ENCODE peak calls at places on chromosomes 11 and 22, in four cellular contexts. One of them, this sample, is unnamed.

GRCh38 chr22:36871669-36872081 is 10.9 kb downstream of the NCF4 start:
- DNase-seq in Panc1: no peak
- DNase-seq in astrocyte: no peak
- DNase-seq in pancreas: no peak
- DNase-seq in this sample: no peak

GRCh38 chr22:27668828-27669797 is 132.4 kb downstream of the MN1 start:
- DNase-seq in Panc1: no peak
- DNase-seq in pancreas: peak
- DNase-seq in astrocyte: peak
- DNase-seq in this sample: no peak

GRCh38 chr11:119643878-119644225 is 85.1 kb downstream of the NECTIN1 start:
- DNase-seq in Panc1: no peak
- DNase-seq in astrocyte: no peak
- DNase-seq in pancreas: no peak
- DNase-seq in this sample: no peak

GRCh38 chr11:35541621-35542375 is 16.4 kb upstream of the PAMR1 start:
- DNase-seq in astrocyte: peak
- DNase-seq in Panc1: no peak
- DNase-seq in pancreas: no peak
- DNase-seq in this sample: no peak

GRCh38 chr11:64620286-64620962 is 29.4 kb downstream of the SLC22A12 start:
- DNase-seq in astrocyte: no peak
- DNase-seq in Panc1: no peak
- DNase-seq in pancreas: peak
- DNase-seq in this sample: no peak

GRCh38 chr11:126156814-126157213 is 54.6 kb downstream of the RPUSD4 start:
- DNase-seq in pancreas: no peak
- DNase-seq in Panc1: no peak
- DNase-seq in astrocyte: no peak
- DNase-seq in this sample: no peak

GRCh38 chr22:30386960-30387848 is at the start of gene RNF215:
- DNase-seq in pancreas: peak
- DNase-seq in Panc1: no peak
- DNase-seq in astrocyte: peak
- DNase-seq in this sample: peak

GRCh38 chr11:128311742-128312719 is 275.3 kb downstream of the ETS1 start:
- DNase-seq in Panc1: no peak
- DNase-seq in astrocyte: no peak
- DNase-seq in pancreas: no peak
- DNase-seq in this sample: no peak

GRCh38 chr11:56624661-56625110 is 10.0 kb upstream of the OR5M1 start:
- DNase-seq in pancreas: no peak
- DNase-seq in astrocyte: peak
- DNase-seq in Panc1: peak
- DNase-seq in this sample: no peak

GRCh38 chr11:83157755-83158473 is 983 bp downstream of the PCF11 start:
- DNase-seq in astrocyte: peak
- DNase-seq in Panc1: peak
- DNase-seq in pancreas: peak
- DNase-seq in this sample: peak

GRCh38 chr22:30235687-30236170 is 10.8 kb downstream of the LIF start:
- DNase-seq in Panc1: no peak
- DNase-seq in pancreas: peak
- DNase-seq in astrocyte: peak
- DNase-seq in this sample: no peak

GRCh38 chr11:76788661-76789442 is 5.7 kb downstream of the TSKU start:
- DNase-seq in Panc1: no peak
- DNase-seq in pancreas: peak
- DNase-seq in astrocyte: no peak
- DNase-seq in this sample: peak

GRCh38 chr11:31956310-31956709 is 134.6 kb upstream of the RCN1 start:
- DNase-seq in astrocyte: peak
- DNase-seq in pancreas: no peak
- DNase-seq in Panc1: no peak
- DNase-seq in this sample: no peak

GRCh38 chr11:71474771-71475483 is 21.9 kb downstream of the NADSYN1 start:
- DNase-seq in pancreas: no peak
- DNase-seq in astrocyte: no peak
- DNase-seq in Panc1: no peak
- DNase-seq in this sample: no peak

GRCh38 chr11:29780756-29781155 is 236.1 kb downstream of the KCNA4 start:
- DNase-seq in pancreas: no peak
- DNase-seq in Panc1: no peak
- DNase-seq in astrocyte: no peak
- DNase-seq in this sample: no peak

GRCh38 chr11:11992257-11992690 is 16.2 kb downstream of the DKK3 start:
- DNase-seq in Panc1: no peak
- DNase-seq in pancreas: no peak
- DNase-seq in astrocyte: peak
- DNase-seq in this sample: peak

GRCh38 chr11:118398797-118399564 is 2.4 kb upstream of the ATP5MG start:
- DNase-seq in Panc1: no peak
- DNase-seq in pancreas: no peak
- DNase-seq in astrocyte: no peak
- DNase-seq in this sample: no peak

GRCh38 chr11:65646921-65647701 is 9.2 kb downstream of the SIPA1 start:
- DNase-seq in astrocyte: no peak
- DNase-seq in Panc1: no peak
- DNase-seq in pancreas: peak
- DNase-seq in this sample: peak

GRCh38 chr22:48919187-48919590 is 908.5 kb downstream of the BRD1 start:
- DNase-seq in astrocyte: no peak
- DNase-seq in pancreas: no peak
- DNase-seq in Panc1: no peak
- DNase-seq in this sample: peak

GRCh38 chr11:74534216-74534615 is 40.7 kb upstream of the LIPT2 start:
- DNase-seq in astrocyte: no peak
- DNase-seq in Panc1: no peak
- DNase-seq in pancreas: no peak
- DNase-seq in this sample: no peak

GRCh38 chr22:40391417-40391816 is 21.0 kb downstream of the SGSM3 start:
- DNase-seq in astrocyte: no peak
- DNase-seq in Panc1: no peak
- DNase-seq in pancreas: no peak
- DNase-seq in this sample: no peak

GRCh38 chr11:126080206-126080941 is 17.7 kb upstream of the CDON start:
- DNase-seq in pancreas: no peak
- DNase-seq in Panc1: no peak
- DNase-seq in astrocyte: no peak
- DNase-seq in this sample: no peak

GRCh38 chr11:96309001-96309642 is 33.9 kb downstream of the MAML2 start:
- DNase-seq in Panc1: no peak
- DNase-seq in pancreas: no peak
- DNase-seq in astrocyte: peak
- DNase-seq in this sample: no peak

GRCh38 chr11:79055866-79056632 is 384.8 kb downstream of the TENM4 start:
- DNase-seq in Panc1: no peak
- DNase-seq in astrocyte: peak
- DNase-seq in pancreas: no peak
- DNase-seq in this sample: no peak

GRCh38 chr11:20634044-20634443 is 34.6 kb downstream of the SLC6A5 start:
- DNase-seq in Panc1: no peak
- DNase-seq in astrocyte: no peak
- DNase-seq in pancreas: no peak
- DNase-seq in this sample: no peak

GRCh38 chr11:103870821-103871309 is 165.6 kb upstream of the DDI1 start:
- DNase-seq in astrocyte: no peak
- DNase-seq in Panc1: no peak
- DNase-seq in pancreas: no peak
- DNase-seq in this sample: no peak

GRCh38 chr11:87266751-87267150 is 229.0 kb downstream of the TMEM135 start:
- DNase-seq in Panc1: no peak
- DNase-seq in pancreas: no peak
- DNase-seq in astrocyte: no peak
- DNase-seq in this sample: no peak

GRCh38 chr22:20245577-20246367 is 22.3 kb downstream of the RTN4R start:
- DNase-seq in pancreas: no peak
- DNase-seq in Panc1: no peak
- DNase-seq in astrocyte: no peak
- DNase-seq in this sample: no peak

GRCh38 chr22:38927033-38927789 is 30.2 kb upstream of the APOBEC3A start:
- DNase-seq in astrocyte: peak
- DNase-seq in Panc1: peak
- DNase-seq in pancreas: peak
- DNase-seq in this sample: peak

GRCh38 chr22:32721328-32722180 is 80.0 kb upstream of the TIMP3 start:
- DNase-seq in Panc1: no peak
- DNase-seq in astrocyte: no peak
- DNase-seq in pancreas: no peak
- DNase-seq in this sample: no peak

GRCh38 chr11:61834278-61835004 is 6.3 kb downstream of the FADS2 start:
- DNase-seq in pancreas: no peak
- DNase-seq in Panc1: no peak
- DNase-seq in astrocyte: peak
- DNase-seq in this sample: no peak

GRCh38 chr11:76209956-76210885 is 3.9 kb upstream of the WNT11 start:
- DNase-seq in Panc1: no peak
- DNase-seq in pancreas: peak
- DNase-seq in astrocyte: peak
- DNase-seq in this sample: peak

GRCh38 chr11:120108154-120108784 is 29.6 kb downstream of the TRIM29 start:
- DNase-seq in pancreas: peak
- DNase-seq in Panc1: peak
- DNase-seq in astrocyte: peak
- DNase-seq in this sample: peak

GRCh38 chr11:106473089-106473722 is 395.7 kb downstream of the AASDHPPT start:
- DNase-seq in astrocyte: no peak
- DNase-seq in pancreas: no peak
- DNase-seq in Panc1: no peak
- DNase-seq in this sample: no peak

GRCh38 chr11:92211576-92212167 is 12.9 kb upstream of the FAT3 start:
- DNase-seq in Panc1: no peak
- DNase-seq in astrocyte: peak
- DNase-seq in pancreas: no peak
- DNase-seq in this sample: no peak

GRCh38 chr11:95596011-95596489 is 193.5 kb downstream of the FAM76B start:
- DNase-seq in Panc1: no peak
- DNase-seq in astrocyte: peak
- DNase-seq in pancreas: no peak
- DNase-seq in this sample: no peak

DNA sequence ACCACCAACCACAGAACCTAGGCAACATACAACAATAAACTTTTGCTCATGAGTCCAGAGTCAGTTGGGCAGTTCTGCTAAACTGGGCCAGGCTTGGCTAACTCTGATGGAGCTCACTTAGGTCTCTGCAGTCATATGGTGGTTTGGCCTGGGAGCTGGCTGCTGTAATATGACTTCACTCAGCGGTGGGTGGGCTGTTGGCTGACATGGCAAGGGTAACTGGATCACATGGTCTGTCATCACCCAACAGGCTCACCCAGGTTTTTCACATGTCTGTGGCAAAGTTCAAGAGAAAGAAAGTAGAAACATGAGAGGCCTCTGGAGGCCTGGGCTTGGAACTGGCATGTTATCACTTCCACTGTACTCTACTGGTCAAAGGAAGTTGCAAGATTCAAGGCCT is 43.2 kb upstream of the CLMP start:
- DNase-seq in astrocyte: no peak
- DNase-seq in pancreas: no peak
- DNase-seq in Panc1: no peak
- DNase-seq in this sample: no peak
- TF ChIP-seq CTCF in astrocyte: no peak
- TF ChIP-seq CTCF in pancreas: no peak
- TF ChIP-seq CTCF in Panc1: no peak
- TF ChIP-seq CTCF in this sample: no peak

DNA sequence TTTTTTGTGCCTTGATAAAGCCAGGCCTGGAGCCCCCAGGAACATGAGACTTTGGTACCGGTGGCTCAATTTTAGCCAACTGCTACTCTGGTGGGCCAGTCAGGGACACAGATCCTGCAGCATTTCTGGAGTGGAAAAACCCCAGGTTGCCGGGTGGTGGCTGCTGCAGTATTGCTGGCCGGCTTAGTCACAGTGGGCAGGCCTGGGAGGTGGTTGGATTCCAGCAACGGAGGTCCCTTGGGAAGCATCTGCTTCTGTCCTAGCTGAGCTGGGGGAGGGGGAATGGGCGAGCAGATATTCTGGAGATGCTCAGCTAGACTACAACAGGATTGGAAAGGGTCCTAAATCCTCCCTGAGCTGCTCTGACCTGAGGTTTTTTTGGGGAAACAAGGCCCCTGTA is 31.7 kb upstream of the ACCSL start:
- DNase-seq in pancreas: no peak
- DNase-seq in Panc1: no peak
- DNase-seq in astrocyte: peak
- DNase-seq in this sample: peak
- H3K27ac ChIP-seq in pancreas: no peak
- H3K27ac ChIP-seq in Panc1: no peak
- H3K27ac ChIP-seq in astrocyte: no peak
- H3K27ac ChIP-seq in this sample: peak

GRCh38 chr11:17735823-17736772 is 1.5 kb downstream of the KCNC1 start:
- DNase-seq in pancreas: no peak
- DNase-seq in astrocyte: no peak
- DNase-seq in Panc1: no peak
- DNase-seq in this sample: no peak
- TF ChIP-seq CTCF in pancreas: no peak
- TF ChIP-seq CTCF in astrocyte: no peak
- TF ChIP-seq CTCF in Panc1: no peak
- TF ChIP-seq CTCF in this sample: no peak

GRCh38 chr11:98835336-98835735 is 185.4 kb upstream of the CNTN5 start:
- DNase-seq in astrocyte: no peak
- DNase-seq in pancreas: no peak
- DNase-seq in Panc1: no peak
- DNase-seq in this sample: no peak
- H3K27ac ChIP-seq in astrocyte: no peak
- H3K27ac ChIP-seq in pancreas: no peak
- H3K27ac ChIP-seq in Panc1: no peak
- H3K27ac ChIP-seq in this sample: no peak

DNA sequence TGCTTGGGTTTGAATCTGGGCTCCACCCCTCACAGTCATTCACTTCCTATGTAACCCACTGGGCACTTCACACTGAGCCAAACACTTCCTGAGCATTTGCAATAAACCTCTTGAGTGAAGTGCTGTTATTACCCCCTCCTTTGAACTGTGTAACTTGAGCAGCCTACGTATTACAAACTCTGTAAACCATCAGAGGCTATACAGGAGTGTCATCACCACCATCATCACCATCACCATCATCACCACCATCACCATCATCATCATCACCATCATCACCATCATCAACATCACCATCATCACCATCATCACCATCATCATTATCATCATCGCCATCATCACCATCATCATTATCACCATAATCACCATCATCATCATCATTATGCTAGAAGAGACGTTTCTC is 18.4 kb downstream of the RTL6 start:
- DNase-seq in Panc1: no peak
- DNase-seq in astrocyte: no peak
- DNase-seq in pancreas: no peak
- DNase-seq in this sample: no peak
- TF ChIP-seq CTCF in Panc1: no peak
- TF ChIP-seq CTCF in astrocyte: no peak
- TF ChIP-seq CTCF in pancreas: no peak
- TF ChIP-seq CTCF in this sample: no peak

This sample was measured in stomach.